ENCODE peak calls at places on chromosomes 12 and 14, in nine cellular contexts. One of them, this sample, is unnamed. For H3K4me1, the result is how much of the 10 kb centered on the place peaks cover.

GRCh38 chr14:40240456-40240855 is 808.2 kb upstream of the FBXO33 start:
- DNase-seq in adrenal gland: no peak
- DNase-seq in ovary: no peak
- DNase-seq in tibial nerve: no peak
- DNase-seq in upper lobe of left lung: no peak
- DNase-seq in sigmoid colon: no peak
- DNase-seq in stomach: no peak
- DNase-seq in transverse colon: no peak
- DNase-seq in body of pancreas: no peak
- DNase-seq in this sample: no peak

GRCh38 chr14:36517242-36518030 is 2.6 kb downstream of the NKX2-1 start:
- DNase-seq in adrenal gland: no peak
- DNase-seq in ovary: no peak
- DNase-seq in tibial nerve: no peak
- DNase-seq in upper lobe of left lung: no peak
- DNase-seq in sigmoid colon: no peak
- DNase-seq in stomach: no peak
- DNase-seq in transverse colon: no peak
- DNase-seq in body of pancreas: no peak
- DNase-seq in this sample: no peak

GRCh38 chr12:1204581-1205121 is 213.6 kb downstream of the ERC1 start:
- DNase-seq in adrenal gland: no peak
- DNase-seq in ovary: no peak
- DNase-seq in tibial nerve: no peak
- DNase-seq in upper lobe of left lung: no peak
- DNase-seq in sigmoid colon: no peak
- DNase-seq in stomach: no peak
- DNase-seq in transverse colon: no peak
- DNase-seq in body of pancreas: no peak
- DNase-seq in this sample: no peak

GRCh38 chr12:60035835-60036234 is 440.0 kb downstream of the SLC16A7 start:
- DNase-seq in adrenal gland: no peak
- DNase-seq in ovary: no peak
- DNase-seq in tibial nerve: no peak
- DNase-seq in upper lobe of left lung: no peak
- DNase-seq in sigmoid colon: no peak
- DNase-seq in stomach: no peak
- DNase-seq in transverse colon: no peak
- DNase-seq in body of pancreas: no peak
- DNase-seq in this sample: no peak

GRCh38 chr14:76829650-76830421 is 3.6 kb downstream of the LRRC74A start:
- DNase-seq in adrenal gland: no peak
- DNase-seq in ovary: no peak
- DNase-seq in tibial nerve: peak
- DNase-seq in upper lobe of left lung: no peak
- DNase-seq in sigmoid colon: peak
- DNase-seq in stomach: peak
- DNase-seq in transverse colon: no peak
- DNase-seq in body of pancreas: peak
- DNase-seq in this sample: no peak

GRCh38 chr14:88983755-88984154 is 159.3 kb downstream of the TTC8 start:
- DNase-seq in adrenal gland: peak
- DNase-seq in ovary: no peak
- DNase-seq in tibial nerve: no peak
- DNase-seq in upper lobe of left lung: no peak
- DNase-seq in sigmoid colon: no peak
- DNase-seq in stomach: no peak
- DNase-seq in transverse colon: no peak
- DNase-seq in body of pancreas: no peak
- DNase-seq in this sample: no peak

GRCh38 chr12:100265732-100266131 is 1.1 kb downstream of the DEPDC4 start:
- DNase-seq in adrenal gland: no peak
- DNase-seq in ovary: no peak
- DNase-seq in tibial nerve: no peak
- DNase-seq in upper lobe of left lung: no peak
- DNase-seq in sigmoid colon: no peak
- DNase-seq in stomach: no peak
- DNase-seq in transverse colon: no peak
- DNase-seq in body of pancreas: no peak
- DNase-seq in this sample: no peak

GRCh38 chr12:15208140-15208539 is 13.1 kb downstream of the RERG start:
- DNase-seq in adrenal gland: no peak
- DNase-seq in ovary: no peak
- DNase-seq in tibial nerve: no peak
- DNase-seq in upper lobe of left lung: no peak
- DNase-seq in sigmoid colon: no peak
- DNase-seq in stomach: no peak
- DNase-seq in transverse colon: no peak
- DNase-seq in body of pancreas: no peak
- DNase-seq in this sample: no peak

GRCh38 chr14:24843494-24843893 is 206.5 kb downstream of the STXBP6 start:
- DNase-seq in adrenal gland: no peak
- DNase-seq in ovary: no peak
- DNase-seq in tibial nerve: no peak
- DNase-seq in upper lobe of left lung: no peak
- DNase-seq in sigmoid colon: no peak
- DNase-seq in stomach: no peak
- DNase-seq in transverse colon: no peak
- DNase-seq in body of pancreas: no peak
- DNase-seq in this sample: no peak

GRCh38 chr12:88578821-88579518 is 1.3 kb downstream of the KITLG start:
- DNase-seq in adrenal gland: peak
- DNase-seq in ovary: no peak
- DNase-seq in tibial nerve: peak
- DNase-seq in upper lobe of left lung: peak
- DNase-seq in sigmoid colon: no peak
- DNase-seq in stomach: no peak
- DNase-seq in transverse colon: peak
- DNase-seq in body of pancreas: peak
- DNase-seq in this sample: no peak

GRCh38 chr12:39798429-39798828 is 178.8 kb upstream of the ABCD2 start:
- DNase-seq in adrenal gland: no peak
- DNase-seq in ovary: no peak
- DNase-seq in tibial nerve: no peak
- DNase-seq in upper lobe of left lung: peak
- DNase-seq in sigmoid colon: no peak
- DNase-seq in stomach: no peak
- DNase-seq in transverse colon: no peak
- DNase-seq in body of pancreas: no peak
- DNase-seq in this sample: no peak

GRCh38 chr14:30657606-30658163 is 35.6 kb downstream of the SCFD1 start:
- DNase-seq in adrenal gland: no peak
- DNase-seq in ovary: no peak
- DNase-seq in tibial nerve: no peak
- DNase-seq in upper lobe of left lung: no peak
- DNase-seq in sigmoid colon: no peak
- DNase-seq in stomach: no peak
- DNase-seq in transverse colon: no peak
- DNase-seq in body of pancreas: no peak
- DNase-seq in this sample: no peak

GRCh38 chr12:12907552-12907951 is 16.2 kb downstream of the GPRC5A start:
- DNase-seq in adrenal gland: no peak
- DNase-seq in ovary: no peak
- DNase-seq in tibial nerve: no peak
- DNase-seq in upper lobe of left lung: no peak
- DNase-seq in sigmoid colon: no peak
- DNase-seq in stomach: no peak
- DNase-seq in transverse colon: no peak
- DNase-seq in body of pancreas: no peak
- DNase-seq in this sample: no peak

GRCh38 chr12:116910280-116910644 is 488 bp upstream of the FBXW8 start:
- DNase-seq in adrenal gland: no peak
- DNase-seq in ovary: no peak
- DNase-seq in tibial nerve: no peak
- DNase-seq in upper lobe of left lung: no peak
- DNase-seq in sigmoid colon: no peak
- DNase-seq in stomach: no peak
- DNase-seq in transverse colon: no peak
- DNase-seq in body of pancreas: no peak
- DNase-seq in this sample: no peak
- H3K4me3 ChIP-seq in adrenal gland: peak
- H3K4me3 ChIP-seq in ovary: peak
- H3K4me3 ChIP-seq in tibial nerve: peak
- H3K4me3 ChIP-seq in upper lobe of left lung: no peak
- H3K4me3 ChIP-seq in sigmoid colon: peak
- H3K4me3 ChIP-seq in stomach: peak
- H3K4me3 ChIP-seq in transverse colon: peak
- H3K4me3 ChIP-seq in body of pancreas: no peak
- H3K4me3 ChIP-seq in this sample: peak

DNA sequence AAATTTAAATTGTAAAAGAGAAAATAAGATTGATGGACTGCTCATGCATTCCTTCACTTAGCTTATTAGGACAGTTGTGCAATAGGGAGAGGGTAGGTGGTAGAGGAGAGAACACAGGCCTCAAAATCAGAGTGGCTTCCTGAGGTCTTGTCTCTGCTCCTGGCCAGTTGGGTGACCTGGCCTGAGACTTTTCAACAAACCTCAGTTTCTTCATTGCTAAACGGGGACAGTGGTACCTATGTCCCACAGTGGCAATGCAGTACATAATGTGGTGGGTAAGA is 2.6 kb downstream of the MAP3K12 start:
- DNase-seq in adrenal gland: no peak
- DNase-seq in ovary: no peak
- DNase-seq in tibial nerve: no peak
- DNase-seq in upper lobe of left lung: no peak
- DNase-seq in sigmoid colon: no peak
- DNase-seq in stomach: no peak
- DNase-seq in transverse colon: no peak
- DNase-seq in body of pancreas: no peak
- DNase-seq in this sample: no peak
- H3K4me1 ChIP-seq in adrenal gland: under half
- H3K4me1 ChIP-seq in ovary: under half
- H3K4me1 ChIP-seq in tibial nerve: half or more
- H3K4me1 ChIP-seq in upper lobe of left lung: half or more
- H3K4me1 ChIP-seq in sigmoid colon: under half
- H3K4me1 ChIP-seq in stomach: under half
- H3K4me1 ChIP-seq in transverse colon: half or more
- H3K4me1 ChIP-seq in body of pancreas: half or more
- H3K4me1 ChIP-seq in this sample: under half

GRCh38 chr14:103522028-103522581 is 525 bp downstream of the CKB start:
- DNase-seq in adrenal gland: peak
- DNase-seq in ovary: peak
- DNase-seq in tibial nerve: no peak
- DNase-seq in upper lobe of left lung: no peak
- DNase-seq in sigmoid colon: peak
- DNase-seq in stomach: no peak
- DNase-seq in transverse colon: no peak
- DNase-seq in body of pancreas: peak
- DNase-seq in this sample: no peak

GRCh38 chr14:103523583-103523969 is 946 bp upstream of the CKB start:
- DNase-seq in adrenal gland: no peak
- DNase-seq in ovary: no peak
- DNase-seq in tibial nerve: no peak
- DNase-seq in upper lobe of left lung: no peak
- DNase-seq in sigmoid colon: no peak
- DNase-seq in stomach: no peak
- DNase-seq in transverse colon: no peak
- DNase-seq in body of pancreas: no peak
- DNase-seq in this sample: no peak

GRCh38 chr14:103521438-103521961 is 1.1 kb downstream of the CKB start:
- DNase-seq in adrenal gland: no peak
- DNase-seq in ovary: no peak
- DNase-seq in tibial nerve: no peak
- DNase-seq in upper lobe of left lung: no peak
- DNase-seq in sigmoid colon: no peak
- DNase-seq in stomach: peak
- DNase-seq in transverse colon: no peak
- DNase-seq in body of pancreas: no peak
- DNase-seq in this sample: no peak

GRCh38 chr14:103524002-103524785 is 1.6 kb upstream of the CKB start:
- DNase-seq in adrenal gland: no peak
- DNase-seq in ovary: peak
- DNase-seq in tibial nerve: no peak
- DNase-seq in upper lobe of left lung: no peak
- DNase-seq in sigmoid colon: no peak
- DNase-seq in stomach: no peak
- DNase-seq in transverse colon: no peak
- DNase-seq in body of pancreas: peak
- DNase-seq in this sample: no peak

DNA sequence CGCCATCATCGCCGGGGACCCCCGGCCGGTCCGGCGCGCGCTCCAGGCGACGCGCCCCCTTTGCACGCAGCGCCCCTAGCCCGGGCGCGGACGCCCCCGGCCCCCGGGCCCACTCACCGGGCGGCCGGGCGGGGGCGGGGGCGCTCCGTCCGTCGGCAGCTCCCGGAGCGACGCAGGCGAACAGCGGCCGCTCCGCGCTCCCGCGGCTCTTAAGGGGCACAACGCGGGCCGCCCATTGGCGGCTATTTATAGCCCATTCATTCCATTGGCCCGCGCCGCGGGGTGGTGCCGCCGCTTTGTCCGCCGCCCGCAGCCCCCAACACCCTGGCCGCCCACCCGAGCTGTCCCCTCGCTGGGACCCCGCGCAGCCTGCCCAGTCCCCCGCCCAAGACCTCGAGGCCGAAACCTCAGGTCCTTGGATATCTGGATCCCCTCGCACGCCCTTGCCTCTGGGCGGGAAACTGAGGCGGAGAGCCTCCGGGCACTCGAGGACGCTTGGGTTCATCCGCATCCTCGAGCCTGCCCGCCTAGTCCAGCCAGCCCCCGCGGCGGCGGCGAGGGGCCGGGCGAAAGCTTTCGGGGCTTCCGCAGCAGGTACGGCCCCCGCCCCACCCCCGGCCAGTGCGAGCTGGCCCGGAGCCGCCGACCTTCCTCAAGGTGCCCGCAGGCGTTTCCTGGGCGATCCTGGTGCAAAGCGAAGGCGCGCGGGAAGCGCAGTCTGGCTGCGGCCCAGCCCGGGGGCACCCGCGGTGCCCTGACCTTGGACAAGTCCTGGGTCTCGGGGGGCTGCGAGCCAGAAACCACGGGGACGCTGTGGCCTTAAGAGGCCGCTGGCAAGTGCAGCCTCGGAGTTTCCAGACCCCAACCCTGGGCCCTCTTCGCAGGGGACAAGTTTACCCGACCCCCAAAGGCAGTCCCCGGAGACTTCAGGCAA is at the start of gene CKB:
- DNase-seq in adrenal gland: peak
- DNase-seq in ovary: peak
- DNase-seq in tibial nerve: no peak
- DNase-seq in upper lobe of left lung: no peak
- DNase-seq in sigmoid colon: peak
- DNase-seq in stomach: peak
- DNase-seq in transverse colon: peak
- DNase-seq in body of pancreas: peak
- DNase-seq in this sample: no peak
- TF ChIP-seq POLR2A in adrenal gland: peak
- TF ChIP-seq POLR2A in ovary: peak
- TF ChIP-seq POLR2A in tibial nerve: peak
- TF ChIP-seq POLR2A in upper lobe of left lung: peak
- TF ChIP-seq POLR2A in sigmoid colon: peak
- TF ChIP-seq POLR2A in stomach: no peak
- TF ChIP-seq POLR2A in transverse colon: peak
- TF ChIP-seq POLR2A in body of pancreas: peak
- TF ChIP-seq POLR2A in this sample: no peak

GRCh38 chr12:97995085-97995484 is 520.3 kb upstream of the TMPO start:
- DNase-seq in adrenal gland: no peak
- DNase-seq in ovary: no peak
- DNase-seq in tibial nerve: no peak
- DNase-seq in upper lobe of left lung: no peak
- DNase-seq in sigmoid colon: no peak
- DNase-seq in stomach: no peak
- DNase-seq in transverse colon: no peak
- DNase-seq in body of pancreas: no peak
- DNase-seq in this sample: no peak

GRCh38 chr12:97995578-97995977 is 519.8 kb upstream of the TMPO start:
- DNase-seq in adrenal gland: no peak
- DNase-seq in ovary: no peak
- DNase-seq in tibial nerve: no peak
- DNase-seq in upper lobe of left lung: no peak
- DNase-seq in sigmoid colon: no peak
- DNase-seq in stomach: no peak
- DNase-seq in transverse colon: no peak
- DNase-seq in body of pancreas: no peak
- DNase-seq in this sample: no peak
- H3K4me3 ChIP-seq in adrenal gland: no peak
- H3K4me3 ChIP-seq in ovary: no peak
- H3K4me3 ChIP-seq in tibial nerve: no peak
- H3K4me3 ChIP-seq in upper lobe of left lung: no peak
- H3K4me3 ChIP-seq in sigmoid colon: no peak
- H3K4me3 ChIP-seq in stomach: no peak
- H3K4me3 ChIP-seq in transverse colon: no peak
- H3K4me3 ChIP-seq in body of pancreas: no peak
- H3K4me3 ChIP-seq in this sample: no peak